ENCODE peak calls at places on chromosomes 11 and 22, in seven cellular contexts. One of them, this sample, is unnamed.
A peak's percentile ranks its signal among the peaks of the same experiment; 100 is the strongest.

GRCh38 chr11:31827458-31828206 is 16.5 kb upstream of the PAX6 start:
- DNase-seq in RWPE1: no peak
- DNase-seq in adrenal gland: no peak
- DNase-seq in spleen: no peak
- DNase-seq in pancreas: no peak
- DNase-seq in colonic mucosa: no peak
- DNase-seq in PC-3: no peak
- DNase-seq in this sample: no peak

GRCh38 chr11:119319702-119320592 is 3.0 kb upstream of the MCAM start:
- DNase-seq in RWPE1: no peak
- DNase-seq in pancreas: no peak
- DNase-seq in spleen: no peak
- DNase-seq in adrenal gland: no peak
- DNase-seq in PC-3: no peak
- DNase-seq in colonic mucosa: no peak
- DNase-seq in this sample: no peak

GRCh38 chr11:108718466-108718865 is 53.6 kb downstream of the DDX10 start:
- DNase-seq in pancreas: no peak
- DNase-seq in PC-3: no peak
- DNase-seq in spleen: no peak
- DNase-seq in colonic mucosa: no peak
- DNase-seq in RWPE1: no peak
- DNase-seq in adrenal gland: no peak
- DNase-seq in this sample: no peak

GRCh38 chr11:123729602-123730001 is 11.9 kb downstream of the ZNF202 start:
- DNase-seq in adrenal gland: no peak
- DNase-seq in spleen: no peak
- DNase-seq in RWPE1: no peak
- DNase-seq in PC-3: peak; percentile 53
- DNase-seq in colonic mucosa: no peak
- DNase-seq in pancreas: no peak
- DNase-seq in this sample: no peak

GRCh38 chr11:62137276-62137861 is 13.6 kb downstream of the INCENP start:
- DNase-seq in adrenal gland: peak; percentile 15
- DNase-seq in PC-3: no peak
- DNase-seq in spleen: no peak
- DNase-seq in RWPE1: no peak
- DNase-seq in pancreas: peak; percentile 34
- DNase-seq in colonic mucosa: no peak
- DNase-seq in this sample: no peak

GRCh38 chr11:116791002-116791812 is 472 bp downstream of the APOA5 start:
- DNase-seq in RWPE1: peak; percentile 40
- DNase-seq in pancreas: peak; percentile 92
- DNase-seq in spleen: peak; percentile 92
- DNase-seq in colonic mucosa: peak; percentile 77
- DNase-seq in adrenal gland: peak; percentile 85
- DNase-seq in PC-3: peak; percentile 48
- DNase-seq in this sample: peak; percentile 66

GRCh38 chr11:63890368-63890767 is 26.6 kb downstream of the RCOR2 start:
- DNase-seq in PC-3: no peak
- DNase-seq in pancreas: no peak
- DNase-seq in colonic mucosa: no peak
- DNase-seq in adrenal gland: no peak
- DNase-seq in spleen: no peak
- DNase-seq in RWPE1: no peak
- DNase-seq in this sample: no peak

GRCh38 chr11:24716403-24716802 is 219.6 kb downstream of the LUZP2 start:
- DNase-seq in PC-3: no peak
- DNase-seq in adrenal gland: no peak
- DNase-seq in pancreas: no peak
- DNase-seq in spleen: no peak
- DNase-seq in RWPE1: no peak
- DNase-seq in colonic mucosa: no peak
- DNase-seq in this sample: no peak

GRCh38 chr11:108319541-108320145 is 96.8 kb downstream of the ATM start:
- DNase-seq in adrenal gland: no peak
- DNase-seq in spleen: no peak
- DNase-seq in PC-3: no peak
- DNase-seq in RWPE1: no peak
- DNase-seq in pancreas: no peak
- DNase-seq in colonic mucosa: no peak
- DNase-seq in this sample: no peak

GRCh38 chr11:86369668-86370067 is 5.0 kb upstream of the CCDC81 start:
- DNase-seq in pancreas: no peak
- DNase-seq in PC-3: no peak
- DNase-seq in RWPE1: no peak
- DNase-seq in colonic mucosa: no peak
- DNase-seq in adrenal gland: no peak
- DNase-seq in spleen: no peak
- DNase-seq in this sample: no peak

GRCh38 chr11:19216709-19217374 is 15.1 kb upstream of the CSRP3 start:
- DNase-seq in RWPE1: no peak
- DNase-seq in colonic mucosa: no peak
- DNase-seq in pancreas: no peak
- DNase-seq in PC-3: no peak
- DNase-seq in adrenal gland: no peak
- DNase-seq in spleen: no peak
- DNase-seq in this sample: no peak

GRCh38 chr11:92439133-92439532 is 214.5 kb downstream of the FAT3 start:
- DNase-seq in pancreas: no peak
- DNase-seq in spleen: no peak
- DNase-seq in PC-3: no peak
- DNase-seq in RWPE1: no peak
- DNase-seq in adrenal gland: no peak
- DNase-seq in colonic mucosa: no peak
- DNase-seq in this sample: no peak

GRCh38 chr11:75445315-75445953 is 12.4 kb upstream of the KLHL35 start:
- DNase-seq in spleen: peak; percentile 88
- DNase-seq in pancreas: peak; percentile 91
- DNase-seq in RWPE1: peak; percentile 69
- DNase-seq in PC-3: peak; percentile 88
- DNase-seq in colonic mucosa: peak; percentile 76
- DNase-seq in adrenal gland: peak; percentile 82
- DNase-seq in this sample: peak; percentile 51

GRCh38 chr11:10564692-10565318 is 3.7 kb downstream of the LYVE1 start:
- DNase-seq in RWPE1: no peak
- DNase-seq in spleen: no peak
- DNase-seq in PC-3: peak; percentile 33
- DNase-seq in colonic mucosa: no peak
- DNase-seq in pancreas: no peak
- DNase-seq in adrenal gland: peak; percentile 52
- DNase-seq in this sample: no peak

GRCh38 chr11:11701070-11701469 is 79.3 kb upstream of the GALNT18 start:
- DNase-seq in colonic mucosa: no peak
- DNase-seq in RWPE1: peak; percentile 25
- DNase-seq in spleen: no peak
- DNase-seq in adrenal gland: no peak
- DNase-seq in PC-3: peak; percentile 51
- DNase-seq in pancreas: no peak
- DNase-seq in this sample: peak; percentile 6

GRCh38 chr11:47105974-47106373 is 70.7 kb downstream of the ARFGAP2 start:
- DNase-seq in pancreas: no peak
- DNase-seq in RWPE1: no peak
- DNase-seq in spleen: no peak
- DNase-seq in PC-3: no peak
- DNase-seq in adrenal gland: no peak
- DNase-seq in colonic mucosa: peak; percentile 77
- DNase-seq in this sample: no peak

GRCh38 chr11:31645747-31646146 is 136.2 kb downstream of the ELP4 start:
- DNase-seq in RWPE1: peak; percentile 73
- DNase-seq in pancreas: no peak
- DNase-seq in adrenal gland: peak; percentile 34
- DNase-seq in colonic mucosa: no peak
- DNase-seq in PC-3: peak; percentile 86
- DNase-seq in spleen: no peak
- DNase-seq in this sample: no peak

GRCh38 chr11:92048415-92048814 is 176.2 kb upstream of the FAT3 start:
- DNase-seq in spleen: no peak
- DNase-seq in adrenal gland: no peak
- DNase-seq in PC-3: no peak
- DNase-seq in colonic mucosa: no peak
- DNase-seq in pancreas: peak; percentile 37
- DNase-seq in RWPE1: peak; percentile 31
- DNase-seq in this sample: no peak

GRCh38 chr11:66987158-66987620 is 12.1 kb downstream of the C11orf86 start:
- DNase-seq in pancreas: no peak
- DNase-seq in spleen: no peak
- DNase-seq in colonic mucosa: no peak
- DNase-seq in RWPE1: no peak
- DNase-seq in PC-3: no peak
- DNase-seq in adrenal gland: no peak
- DNase-seq in this sample: no peak

GRCh38 chr11:10398525-10398924 is 56.5 kb upstream of the AMPD3 start:
- DNase-seq in RWPE1: no peak
- DNase-seq in spleen: no peak
- DNase-seq in adrenal gland: no peak
- DNase-seq in PC-3: no peak
- DNase-seq in pancreas: no peak
- DNase-seq in colonic mucosa: no peak
- DNase-seq in this sample: no peak

DNA sequence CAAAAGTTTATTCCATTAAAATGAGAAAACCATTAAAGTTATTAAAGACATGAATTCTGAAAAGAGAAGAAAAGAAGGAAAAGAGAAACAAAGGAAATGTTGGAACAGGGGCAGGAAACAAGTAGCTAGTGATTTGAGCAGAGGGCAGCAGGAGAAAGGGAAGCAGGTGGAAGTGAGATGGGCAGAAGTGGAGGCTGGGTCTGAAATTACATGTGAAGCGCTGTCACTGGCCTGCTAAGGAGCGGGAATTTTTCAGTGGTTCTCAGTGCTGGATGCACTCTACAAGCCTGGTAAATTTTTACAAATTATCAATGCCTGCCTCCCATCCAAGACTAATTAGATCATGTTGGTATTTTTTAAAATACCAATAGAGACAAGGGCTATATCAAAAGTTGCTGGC is 48.4 kb downstream of the NOX4 start:
- DNase-seq in pancreas: no peak
- DNase-seq in spleen: no peak
- DNase-seq in PC-3: no peak
- DNase-seq in colonic mucosa: no peak
- DNase-seq in RWPE1: no peak
- DNase-seq in adrenal gland: no peak
- DNase-seq in this sample: no peak
- H3K27ac ChIP-seq in pancreas: no peak overlapping the region
- H3K27ac ChIP-seq in spleen: no peak overlapping the region
- H3K27ac ChIP-seq in PC-3: no peak overlapping the region
- H3K27ac ChIP-seq in colonic mucosa: no peak overlapping the region
- H3K27ac ChIP-seq in RWPE1: no peak overlapping the region
- H3K27ac ChIP-seq in adrenal gland: no peak overlapping the region
- H3K27ac ChIP-seq in this sample: no peak overlapping the region

GRCh38 chr11:72820439-72821139 is 6.4 kb downstream of the ATG16L2 start:
- DNase-seq in colonic mucosa: no peak
- DNase-seq in spleen: no peak
- DNase-seq in RWPE1: no peak
- DNase-seq in adrenal gland: peak; percentile 30
- DNase-seq in pancreas: no peak
- DNase-seq in PC-3: no peak
- DNase-seq in this sample: no peak

GRCh38 chr11:72821221-72821919 is 7.2 kb downstream of the ATG16L2 start:
- DNase-seq in RWPE1: no peak
- DNase-seq in pancreas: peak; percentile 66
- DNase-seq in adrenal gland: no peak
- DNase-seq in spleen: no peak
- DNase-seq in PC-3: no peak
- DNase-seq in colonic mucosa: peak; percentile 53
- DNase-seq in this sample: no peak

GRCh38 chr11:72824020-72824419 is 9.8 kb downstream of the ATG16L2 start:
- DNase-seq in pancreas: no peak
- DNase-seq in RWPE1: no peak
- DNase-seq in adrenal gland: peak; percentile 32
- DNase-seq in colonic mucosa: no peak
- DNase-seq in spleen: no peak
- DNase-seq in PC-3: no peak
- DNase-seq in this sample: no peak

GRCh38 chr11:72823105-72823804 is 9.0 kb downstream of the ATG16L2 start:
- DNase-seq in RWPE1: no peak
- DNase-seq in spleen: no peak
- DNase-seq in colonic mucosa: no peak
- DNase-seq in PC-3: peak; percentile 2
- DNase-seq in adrenal gland: peak; percentile 47
- DNase-seq in pancreas: no peak
- DNase-seq in this sample: no peak

DNA sequence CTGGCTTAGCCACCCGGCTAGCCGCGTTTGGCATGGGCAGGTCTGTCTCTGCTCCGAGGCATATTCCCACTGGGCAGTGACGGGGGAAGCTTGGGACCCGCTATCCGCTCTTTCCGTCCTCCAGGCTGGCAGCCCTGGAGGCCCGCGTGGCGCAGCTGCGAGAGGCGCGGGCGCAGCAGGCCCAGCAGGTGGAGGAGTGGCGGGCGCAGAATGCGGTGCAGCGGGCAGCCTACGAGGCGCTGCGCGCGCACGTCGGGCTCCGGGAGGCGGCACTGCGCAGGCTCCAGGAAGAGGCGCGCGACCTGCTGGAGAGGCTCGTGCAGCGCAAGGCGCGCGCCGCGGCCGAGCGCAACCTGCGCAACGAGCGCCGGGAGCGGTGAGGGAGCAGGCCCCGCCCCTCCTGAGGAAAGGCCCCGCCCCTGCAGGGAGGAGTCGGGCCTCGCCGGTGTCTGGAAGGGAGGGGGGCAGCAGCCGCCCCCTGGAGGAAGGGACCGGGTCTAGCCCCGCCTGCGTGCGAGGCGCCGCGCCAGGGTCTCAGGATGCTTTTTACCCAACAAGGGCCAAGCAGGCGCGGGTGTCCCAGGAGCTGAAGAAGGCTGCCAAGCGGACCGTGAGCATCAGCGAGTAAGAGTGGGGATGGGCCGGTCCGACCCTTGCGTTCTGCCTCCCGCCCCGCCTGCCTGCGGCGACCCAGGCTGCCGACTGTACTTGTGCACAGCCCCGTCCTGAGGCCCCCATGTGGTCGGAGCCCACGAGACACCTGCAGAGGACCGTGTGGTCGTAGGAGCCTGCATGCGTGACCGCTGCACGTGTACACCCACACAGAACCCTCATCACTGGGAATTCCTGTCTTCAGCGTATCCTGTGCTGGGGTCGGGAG is 7.9 kb downstream of the ATG16L2 start:
- DNase-seq in spleen: peak; percentile 95
- DNase-seq in pancreas: peak; percentile 96
- DNase-seq in PC-3: peak; percentile 95
- DNase-seq in adrenal gland: peak; percentile 90
- DNase-seq in RWPE1: peak; percentile 92
- DNase-seq in colonic mucosa: peak; percentile 92
- DNase-seq in this sample: peak; percentile 73
- TF ChIP-seq CTCF in spleen: peak; percentile 15
- TF ChIP-seq CTCF in pancreas: no peak
- TF ChIP-seq CTCF in PC-3: no peak
- TF ChIP-seq CTCF in adrenal gland: peak; percentile 30
- TF ChIP-seq CTCF in RWPE1: no peak
- TF ChIP-seq CTCF in colonic mucosa: no peak
- TF ChIP-seq CTCF in this sample: peak; percentile 42

GRCh38 chr22:31313366-31314147 is 21.3 kb upstream of the PIK3IP1 start:
- DNase-seq in adrenal gland: peak; percentile 92
- DNase-seq in colonic mucosa: peak; percentile 94
- DNase-seq in spleen: peak; percentile 81
- DNase-seq in RWPE1: peak; percentile 79
- DNase-seq in PC-3: peak; percentile 83
- DNase-seq in pancreas: peak; percentile 86
- DNase-seq in this sample: no peak
- H3K27ac ChIP-seq in adrenal gland: no peak overlapping the region
- H3K27ac ChIP-seq in colonic mucosa: peak overlapping the region; percentile 38
- H3K27ac ChIP-seq in spleen: no peak overlapping the region
- H3K27ac ChIP-seq in RWPE1: peak overlapping the region; percentile 85
- H3K27ac ChIP-seq in PC-3: peak overlapping the region; percentile 21
- H3K27ac ChIP-seq in pancreas: peak overlapping the region; percentile 30
- H3K27ac ChIP-seq in this sample: no peak overlapping the region

GRCh38 chr11:58068640-58069039 is 37.9 kb downstream of the OR6Q1 start:
- DNase-seq in PC-3: no peak
- DNase-seq in colonic mucosa: no peak
- DNase-seq in spleen: no peak
- DNase-seq in RWPE1: no peak
- DNase-seq in adrenal gland: no peak
- DNase-seq in pancreas: no peak
- DNase-seq in this sample: no peak
- TF ChIP-seq CTCF in PC-3: peak; percentile 32
- TF ChIP-seq CTCF in colonic mucosa: no peak
- TF ChIP-seq CTCF in spleen: no peak
- TF ChIP-seq CTCF in RWPE1: no peak
- TF ChIP-seq CTCF in adrenal gland: no peak
- TF ChIP-seq CTCF in pancreas: no peak
- TF ChIP-seq CTCF in this sample: no peak

This sample was measured in gastrocnemius medialis.